ENCODE peak calls at places on chromosomes 16 and 17, in six cellular contexts. X is GM23338, B is K562, I is stomach, E is transverse colon, V is breast epithelium. O is an unnamed sample.
A peak's percentile ranks its signal among the peaks of the same experiment; 100 is the strongest.

GRCh38 chr17:4436846-4437245 is 3.1 kb downstream of the SPNS3 start:
- DNase-seq in X (no peak), B (no peak), I (no peak), E (no peak), V (no peak), O (no peak)

GRCh38 chr17:2180768-2181167 is 122.8 kb downstream of the SMG6 start:
- DNase-seq in X (no peak), B (no peak), I (no peak), E (no peak), V (no peak), O (no peak)

GRCh38 chr17:40097087-40097486 is 3.3 kb downstream of the NR1D1 start:
- DNase-seq in X (no peak), B (no peak), I (no peak), E (no peak), V (no peak), O (no peak)

GRCh38 chr16:47492428-47493357 is 31.6 kb downstream of the PHKB start:
- DNase-seq in X (peak; percentile 21), B (peak; percentile 92), I (peak; percentile 47), E (peak; percentile 57), V (no peak), O (no peak)

GRCh38 chr17:37813753-37814152 is 68.9 kb upstream of the HNF1B start:
- DNase-seq in X (peak; percentile 45), B (no peak), I (no peak), E (no peak), V (no peak), O (no peak)

GRCh38 chr17:78159575-78160158 is 8.7 kb upstream of the SYNGR2 start:
- DNase-seq in X (no peak), B (no peak), I (no peak), E (no peak), V (no peak), O (no peak)

GRCh38 chr17:34242553-34242952 is 12.5 kb upstream of the CCL2 start:
- DNase-seq in X (no peak), B (no peak), I (no peak), E (no peak), V (no peak), O (no peak)

GRCh38 chr17:78313735-78314648 is 45.9 kb downstream of the SOCS3 start:
- DNase-seq in X (peak; percentile 92), B (peak; percentile 95), I (peak; percentile 90), E (peak; percentile 92), V (peak; percentile 62), O (no peak)

GRCh38 chr16:69886726-69887125 is 64.4 kb upstream of the CLEC18A start:
- DNase-seq in X (no peak), B (no peak), I (no peak), E (no peak), V (no peak), O (no peak)

GRCh38 chr16:27740496-27741201 is 190.7 kb downstream of the KATNIP start:
- DNase-seq in X (no peak), B (no peak), I (no peak), E (no peak), V (no peak), O (no peak)

GRCh38 chr16:80120899-80121521 is 419.8 kb upstream of the DYNLRB2 start:
- DNase-seq in X (no peak), B (no peak), I (peak; percentile 33), E (no peak), V (no peak), O (no peak)

GRCh38 chr17:73166731-73167581 is 2.1 kb downstream of the SSTR2 start:
- DNase-seq in X (no peak), B (no peak), I (no peak), E (no peak), V (no peak), O (no peak)

GRCh38 chr17:80474231-80474932 is 2.0 kb downstream of the NPTX1 start:
- DNase-seq in X (no peak), B (peak; percentile 40), I (no peak), E (no peak), V (no peak), O (no peak)

GRCh38 chr16:561957-562938 is 2.1 kb downstream of the PRR35 start:
- DNase-seq in X (no peak), B (no peak), I (no peak), E (no peak), V (no peak), O (no peak)

GRCh38 chr17:61250335-61250890 is 149.2 kb upstream of the TBX2 start:
- DNase-seq in X (no peak), B (no peak), I (no peak), E (no peak), V (no peak), O (no peak)

GRCh38 chr16:55506708-55507107 is 2.2 kb upstream of the LPCAT2 start:
- DNase-seq in X (no peak), B (no peak), I (no peak), E (no peak), V (no peak), O (no peak)

GRCh38 chr16:51153275-51153991 is 2.4 kb upstream of the SALL1 start:
- DNase-seq in X (peak; percentile 62), B (no peak), I (no peak), E (no peak), V (no peak), O (no peak)

GRCh38 chr17:78862073-78863023 is 21.7 kb upstream of the USP36 start:
- DNase-seq in X (no peak), B (peak; percentile 81), I (peak; percentile 76), E (peak; percentile 73), V (peak; percentile 79), O (peak; percentile 81)

GRCh38 chr17:31388770-31389672 is 2.5 kb upstream of the RAB11FIP4 start:
- DNase-seq in X (peak; percentile 76), B (peak; percentile 45), I (peak; percentile 26), E (no peak), V (no peak), O (peak; percentile 12)

GRCh38 chr17:65417406-65418221 is 143.8 kb downstream of the AXIN2 start:
- DNase-seq in X (no peak), B (no peak), I (no peak), E (no peak), V (no peak), O (no peak)

GRCh38 chr16:86987746-86988670 is 329.2 kb downstream of the C16orf95 start:
- DNase-seq in X (no peak), B (no peak), I (no peak), E (no peak), V (no peak), O (no peak)

GRCh38 chr17:7885357-7886226 is 3.0 kb upstream of the CHD3 start:
- DNase-seq in X (peak; percentile 72), B (peak; percentile 82), I (peak; percentile 39), E (peak; percentile 55), V (peak; percentile 45), O (no peak)

GRCh38 chr16:70437017-70437581 is 1.8 kb downstream of the ST3GAL2 start:
- DNase-seq in X (peak; percentile 82), B (peak; percentile 94), I (no peak), E (no peak), V (no peak), O (no peak)

GRCh38 chr17:33072421-33073175 is 81.0 kb downstream of the SPACA3 start:
- DNase-seq in X (no peak), B (no peak), I (no peak), E (no peak), V (no peak), O (no peak)

GRCh38 chr16:1557576-1557975 is 24.1 kb downstream of the TMEM204 start:
- DNase-seq in X (no peak), B (no peak), I (no peak), E (no peak), V (no peak), O (no peak)

GRCh38 chr16:16096858-16097213 is 126.5 kb downstream of the ABCC6 start:
- DNase-seq in X (no peak), B (no peak), I (no peak), E (no peak), V (no peak), O (no peak)
- TF ChIP-seq POLR2AphosphoS5 in X (no peak), B (no peak), I (no peak), E (no peak), V (no peak), O (no peak)

GRCh38 chr16:85908889-85909584 is 10.1 kb downstream of the IRF8 start:
- DNase-seq in X (no peak), B (no peak), I (no peak), E (no peak), V (no peak), O (no peak)

GRCh38 chr16:85905110-85906095 is 6.4 kb downstream of the IRF8 start:
- DNase-seq in X (no peak), B (no peak), I (no peak), E (no peak), V (no peak), O (no peak)

GRCh38 chr16:85908444-85908843 is 9.5 kb downstream of the IRF8 start:
- DNase-seq in X (no peak), B (no peak), I (no peak), E (no peak), V (no peak), O (no peak)

GRCh38 chr16:85903576-85903975 is 4.6 kb downstream of the IRF8 start:
- DNase-seq in X (no peak), B (no peak), I (no peak), E (no peak), V (no peak), O (no peak)

DNA sequence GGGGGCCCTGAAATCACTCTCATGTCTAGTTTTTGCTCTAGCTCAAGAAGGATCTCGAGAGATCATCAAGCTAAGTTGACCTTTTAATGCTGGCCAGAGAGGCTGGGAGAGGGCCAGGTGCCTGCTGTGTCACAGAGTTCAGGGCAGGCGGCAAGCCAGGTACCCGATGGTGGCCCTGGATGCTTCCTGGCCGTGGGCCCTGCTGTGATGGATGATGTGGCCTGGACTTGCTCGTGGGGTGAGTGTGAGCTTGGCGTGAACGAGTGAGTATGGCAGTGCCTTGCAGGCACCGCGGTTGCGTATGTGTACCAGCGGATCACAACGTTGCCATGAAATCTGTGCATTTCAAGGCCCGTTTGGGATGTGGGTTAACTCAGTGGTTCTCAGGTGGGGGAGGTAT is 7.4 kb downstream of the IRF8 start:
- DNase-seq in X (no peak), B (no peak), I (no peak), E (no peak), V (no peak), O (no peak)
- TF ChIP-seq POLR2AphosphoS5 in X (no peak), B (no peak), I (no peak), E (no peak), V (no peak), O (no peak)

GRCh38 chr17:38926290-38927070 is 1.1 kb downstream of the LASP1NB start:
- DNase-seq in X (no peak), B (peak; percentile 71), I (peak; percentile 19), E (no peak), V (no peak), O (no peak)
- TF ChIP-seq POLR2AphosphoS5 in X (no peak), B (peak; percentile 70), I (no peak), E (no peak), V (no peak), O (no peak)

DNA sequence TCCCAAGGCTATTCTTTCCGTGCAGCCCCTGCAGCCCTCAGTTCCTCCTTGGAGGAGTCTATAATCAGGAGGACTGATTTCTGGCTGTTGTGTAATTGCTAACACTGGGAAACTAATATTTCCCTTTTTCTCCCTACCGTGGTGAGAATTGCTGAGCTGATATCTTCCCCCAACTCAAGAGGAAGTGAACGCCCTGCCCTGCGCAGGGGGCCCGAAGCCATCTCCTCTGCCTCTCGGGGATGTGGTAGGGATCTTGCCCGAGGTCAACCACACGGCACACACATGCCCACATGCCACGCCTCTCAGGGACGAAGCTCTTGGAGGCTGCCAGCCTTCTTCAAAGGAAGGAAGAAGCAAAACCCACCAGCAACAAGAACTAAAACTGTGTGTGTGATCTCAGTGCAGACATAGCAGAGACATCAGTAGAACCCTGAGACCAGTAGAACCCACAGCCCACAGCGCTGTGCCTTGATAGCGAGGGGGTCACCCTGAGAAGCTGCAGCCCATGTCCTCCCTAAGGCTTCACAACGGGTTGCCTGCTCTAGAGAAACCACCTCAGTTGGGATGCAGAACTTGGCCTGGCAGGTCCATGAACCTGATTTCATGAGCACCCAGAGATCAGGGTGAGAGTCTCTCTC is 8.9 kb upstream of the ULK2 start:
- DNase-seq in X (no peak), B (no peak), I (no peak), E (peak; percentile 33), V (no peak), O (no peak)
- TF ChIP-seq POLR2AphosphoS5 in X (no peak), B (no peak), I (no peak), E (no peak), V (no peak), O (no peak)